ENCODE peak calls at places on chromosomes 7 and 10, in six cellular contexts. One of them, this sample, is unnamed.
A peak's percentile ranks its signal among the peaks of the same experiment; 100 is the strongest.

GRCh38 chr7:18004372-18004771 is 23.3 kb downstream of the PRPS1L1 start:
- DNase-seq in brain microvascular endothelial cell: peak; percentile 10
- DNase-seq in fibroblast of lung: peak; percentile 25
- DNase-seq in mesothelial cell of epicardium: no peak
- DNase-seq in neural crest cell: no peak
- DNase-seq in B cell: no peak
- DNase-seq in this sample: no peak

GRCh38 chr10:116139886-116140285 is 133.1 kb downstream of the GFRA1 start:
- DNase-seq in brain microvascular endothelial cell: no peak
- DNase-seq in fibroblast of lung: no peak
- DNase-seq in mesothelial cell of epicardium: no peak
- DNase-seq in neural crest cell: no peak
- DNase-seq in B cell: no peak
- DNase-seq in this sample: no peak

GRCh38 chr10:124738441-124738840 is 5.7 kb downstream of the FAM53B start:
- DNase-seq in brain microvascular endothelial cell: no peak
- DNase-seq in fibroblast of lung: no peak
- DNase-seq in mesothelial cell of epicardium: no peak
- DNase-seq in neural crest cell: no peak
- DNase-seq in B cell: no peak
- DNase-seq in this sample: no peak

GRCh38 chr7:78018541-78019456 is 220.2 kb downstream of the PHTF2 start:
- DNase-seq in brain microvascular endothelial cell: peak; percentile 14
- DNase-seq in fibroblast of lung: peak; percentile 57
- DNase-seq in mesothelial cell of epicardium: peak; percentile 39
- DNase-seq in neural crest cell: peak; percentile 20
- DNase-seq in B cell: peak; percentile 43
- DNase-seq in this sample: no peak

GRCh38 chr10:48554246-48554645 is 50.6 kb downstream of the ARHGAP22 start:
- DNase-seq in brain microvascular endothelial cell: no peak
- DNase-seq in fibroblast of lung: no peak
- DNase-seq in mesothelial cell of epicardium: no peak
- DNase-seq in neural crest cell: no peak
- DNase-seq in B cell: no peak
- DNase-seq in this sample: no peak

GRCh38 chr7:132395375-132395774 is 180.9 kb downstream of the PLXNA4 start:
- DNase-seq in brain microvascular endothelial cell: no peak
- DNase-seq in fibroblast of lung: no peak
- DNase-seq in mesothelial cell of epicardium: no peak
- DNase-seq in neural crest cell: no peak
- DNase-seq in B cell: no peak
- DNase-seq in this sample: no peak

GRCh38 chr10:83677795-83678194 is 461.5 kb upstream of the GHITM start:
- DNase-seq in brain microvascular endothelial cell: no peak
- DNase-seq in fibroblast of lung: peak; percentile 15
- DNase-seq in mesothelial cell of epicardium: no peak
- DNase-seq in neural crest cell: no peak
- DNase-seq in B cell: no peak
- DNase-seq in this sample: no peak

GRCh38 chr7:50330254-50330653 is 25.7 kb downstream of the IKZF1 start:
- DNase-seq in brain microvascular endothelial cell: no peak
- DNase-seq in fibroblast of lung: no peak
- DNase-seq in mesothelial cell of epicardium: no peak
- DNase-seq in neural crest cell: no peak
- DNase-seq in B cell: no peak
- DNase-seq in this sample: no peak

GRCh38 chr7:34165466-34165865 is 260.1 kb downstream of the BMPER start:
- DNase-seq in brain microvascular endothelial cell: no peak
- DNase-seq in fibroblast of lung: no peak
- DNase-seq in mesothelial cell of epicardium: no peak
- DNase-seq in neural crest cell: no peak
- DNase-seq in B cell: no peak
- DNase-seq in this sample: no peak

GRCh38 chr7:74475243-74475986 is 21.7 kb downstream of the GTF2IRD1 start:
- DNase-seq in brain microvascular endothelial cell: no peak
- DNase-seq in fibroblast of lung: no peak
- DNase-seq in mesothelial cell of epicardium: no peak
- DNase-seq in neural crest cell: no peak
- DNase-seq in B cell: no peak
- DNase-seq in this sample: no peak

GRCh38 chr7:24477807-24478655 is 95.2 kb upstream of the PALS2 start:
- DNase-seq in brain microvascular endothelial cell: peak; percentile 90
- DNase-seq in fibroblast of lung: peak; percentile 89
- DNase-seq in mesothelial cell of epicardium: no peak
- DNase-seq in neural crest cell: no peak
- DNase-seq in B cell: no peak
- DNase-seq in this sample: peak; percentile 43

GRCh38 chr10:17651891-17652290 is 7.9 kb downstream of the STAM start:
- DNase-seq in brain microvascular endothelial cell: no peak
- DNase-seq in fibroblast of lung: peak; percentile 58
- DNase-seq in mesothelial cell of epicardium: no peak
- DNase-seq in neural crest cell: no peak
- DNase-seq in B cell: no peak
- DNase-seq in this sample: no peak

GRCh38 chr7:7323921-7324320 is 141.6 kb downstream of the C1GALT1 start:
- DNase-seq in brain microvascular endothelial cell: no peak
- DNase-seq in fibroblast of lung: no peak
- DNase-seq in mesothelial cell of epicardium: no peak
- DNase-seq in neural crest cell: no peak
- DNase-seq in B cell: no peak
- DNase-seq in this sample: no peak

GRCh38 chr7:159144756-159145543 is at the start of gene VIPR2:
- DNase-seq in brain microvascular endothelial cell: no peak
- DNase-seq in fibroblast of lung: no peak
- DNase-seq in mesothelial cell of epicardium: no peak
- DNase-seq in neural crest cell: no peak
- DNase-seq in B cell: no peak
- DNase-seq in this sample: no peak

GRCh38 chr10:124093076-124093773 is at the start of gene CHST15:
- DNase-seq in brain microvascular endothelial cell: peak; percentile 69
- DNase-seq in fibroblast of lung: peak; percentile 77
- DNase-seq in mesothelial cell of epicardium: peak; percentile 72
- DNase-seq in neural crest cell: peak; percentile 22
- DNase-seq in B cell: peak; percentile 75
- DNase-seq in this sample: no peak

GRCh38 chr7:80127412-80128150 is 7.0 kb upstream of the GNAI1 start:
- DNase-seq in brain microvascular endothelial cell: no peak
- DNase-seq in fibroblast of lung: no peak
- DNase-seq in mesothelial cell of epicardium: no peak
- DNase-seq in neural crest cell: no peak
- DNase-seq in B cell: no peak
- DNase-seq in this sample: no peak

GRCh38 chr10:19811517-19811916 is 4.7 kb upstream of the PLXDC2 start:
- DNase-seq in brain microvascular endothelial cell: peak; percentile 41
- DNase-seq in fibroblast of lung: peak; percentile 50
- DNase-seq in mesothelial cell of epicardium: no peak
- DNase-seq in neural crest cell: no peak
- DNase-seq in B cell: no peak
- DNase-seq in this sample: no peak

GRCh38 chr10:29957887-29958330 is 101.5 kb downstream of the JCAD start:
- DNase-seq in brain microvascular endothelial cell: peak; percentile 10
- DNase-seq in fibroblast of lung: peak; percentile 84
- DNase-seq in mesothelial cell of epicardium: no peak
- DNase-seq in neural crest cell: peak; percentile 5
- DNase-seq in B cell: no peak
- DNase-seq in this sample: no peak

GRCh38 chr7:35565927-35566326 is 129.0 kb downstream of the HERPUD2 start:
- DNase-seq in brain microvascular endothelial cell: no peak
- DNase-seq in fibroblast of lung: peak; percentile 1
- DNase-seq in mesothelial cell of epicardium: no peak
- DNase-seq in neural crest cell: no peak
- DNase-seq in B cell: no peak
- DNase-seq in this sample: no peak

GRCh38 chr10:127374074-127374680 is 174.9 kb upstream of the NPS start:
- DNase-seq in brain microvascular endothelial cell: no peak
- DNase-seq in fibroblast of lung: no peak
- DNase-seq in mesothelial cell of epicardium: no peak
- DNase-seq in neural crest cell: no peak
- DNase-seq in B cell: no peak
- DNase-seq in this sample: no peak

GRCh38 chr10:7857259-7857658 is 39.0 kb downstream of the TAF3 start:
- DNase-seq in brain microvascular endothelial cell: no peak
- DNase-seq in fibroblast of lung: peak; percentile 6
- DNase-seq in mesothelial cell of epicardium: no peak
- DNase-seq in neural crest cell: no peak
- DNase-seq in B cell: no peak
- DNase-seq in this sample: no peak

GRCh38 chr10:61279400-61279799 is 173.8 kb downstream of the TMEM26 start:
- DNase-seq in brain microvascular endothelial cell: no peak
- DNase-seq in fibroblast of lung: no peak
- DNase-seq in mesothelial cell of epicardium: no peak
- DNase-seq in neural crest cell: no peak
- DNase-seq in B cell: no peak
- DNase-seq in this sample: no peak

GRCh38 chr7:28739826-28740225 is 218.3 kb downstream of the TRIL start:
- DNase-seq in brain microvascular endothelial cell: no peak
- DNase-seq in fibroblast of lung: no peak
- DNase-seq in mesothelial cell of epicardium: no peak
- DNase-seq in neural crest cell: no peak
- DNase-seq in B cell: no peak
- DNase-seq in this sample: no peak

GRCh38 chr7:116571552-116571951 is 46.7 kb downstream of the CAV1 start:
- DNase-seq in brain microvascular endothelial cell: no peak
- DNase-seq in fibroblast of lung: no peak
- DNase-seq in mesothelial cell of epicardium: no peak
- DNase-seq in neural crest cell: no peak
- DNase-seq in B cell: no peak
- DNase-seq in this sample: no peak

GRCh38 chr7:26627871-26628270 is 236.5 kb downstream of the SKAP2 start:
- DNase-seq in brain microvascular endothelial cell: no peak
- DNase-seq in fibroblast of lung: no peak
- DNase-seq in mesothelial cell of epicardium: no peak
- DNase-seq in neural crest cell: no peak
- DNase-seq in B cell: no peak
- DNase-seq in this sample: no peak

GRCh38 chr7:128205068-128205467 is 36.0 kb upstream of the LEP start:
- DNase-seq in brain microvascular endothelial cell: no peak
- DNase-seq in fibroblast of lung: no peak
- DNase-seq in mesothelial cell of epicardium: no peak
- DNase-seq in neural crest cell: no peak
- DNase-seq in B cell: no peak
- DNase-seq in this sample: no peak

GRCh38 chr10:133009218-133009954 is 67.0 kb upstream of the CFAP46 start:
- DNase-seq in brain microvascular endothelial cell: no peak
- DNase-seq in fibroblast of lung: no peak
- DNase-seq in mesothelial cell of epicardium: no peak
- DNase-seq in neural crest cell: no peak
- DNase-seq in B cell: no peak
- DNase-seq in this sample: no peak

GRCh38 chr7:118372530-118372929 is 148.0 kb downstream of the ANKRD7 start:
- DNase-seq in brain microvascular endothelial cell: no peak
- DNase-seq in fibroblast of lung: peak; percentile 68
- DNase-seq in mesothelial cell of epicardium: no peak
- DNase-seq in neural crest cell: no peak
- DNase-seq in B cell: no peak
- DNase-seq in this sample: no peak

GRCh38 chr10:23173549-23174074 is 18.5 kb upstream of the PTF1A start:
- DNase-seq in brain microvascular endothelial cell: no peak
- DNase-seq in fibroblast of lung: no peak
- DNase-seq in mesothelial cell of epicardium: no peak
- DNase-seq in neural crest cell: no peak
- DNase-seq in B cell: no peak
- DNase-seq in this sample: no peak

GRCh38 chr7:29375641-29376562 is 181.3 kb downstream of the CHN2 start:
- DNase-seq in brain microvascular endothelial cell: no peak
- DNase-seq in fibroblast of lung: no peak
- DNase-seq in mesothelial cell of epicardium: no peak
- DNase-seq in neural crest cell: no peak
- DNase-seq in B cell: no peak
- DNase-seq in this sample: no peak

GRCh38 chr7:110205899-110206298 is 885.0 kb upstream of the LRRN3 start:
- DNase-seq in brain microvascular endothelial cell: peak; percentile 6
- DNase-seq in fibroblast of lung: peak; percentile 0
- DNase-seq in mesothelial cell of epicardium: no peak
- DNase-seq in neural crest cell: no peak
- DNase-seq in B cell: no peak
- DNase-seq in this sample: no peak

DNA sequence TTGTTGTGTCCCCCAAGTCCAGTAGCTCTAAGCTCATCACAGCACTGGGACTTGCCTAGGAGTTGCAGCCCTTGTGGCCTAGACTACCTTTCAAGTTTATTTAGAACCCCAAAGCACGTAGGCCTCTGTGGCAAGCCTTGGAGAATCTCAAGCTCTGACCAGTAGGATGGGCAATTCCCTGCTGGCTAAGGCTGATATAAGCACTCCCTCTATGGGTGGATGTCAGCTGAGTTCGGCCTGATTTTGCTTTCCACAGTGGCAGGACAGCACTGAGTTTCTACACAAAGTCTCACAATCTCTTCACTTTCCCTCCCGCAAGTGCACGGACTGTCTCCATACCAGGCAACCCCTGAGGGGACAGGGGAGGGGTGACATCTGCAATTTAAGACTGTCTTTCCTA is 886.4 kb upstream of the LRRN3 start:
- DNase-seq in brain microvascular endothelial cell: peak; percentile 22
- DNase-seq in fibroblast of lung: no peak
- DNase-seq in mesothelial cell of epicardium: no peak
- DNase-seq in neural crest cell: no peak
- DNase-seq in B cell: no peak
- DNase-seq in this sample: no peak
- TF ChIP-seq CTCF in brain microvascular endothelial cell: peak; percentile 64
- TF ChIP-seq CTCF in fibroblast of lung: peak; percentile 22
- TF ChIP-seq CTCF in mesothelial cell of epicardium: no peak
- TF ChIP-seq CTCF in neural crest cell: peak; percentile 38
- TF ChIP-seq CTCF in B cell: no peak
- TF ChIP-seq CTCF in this sample: no peak

GRCh38 chr7:156778201-156778600 is 114.8 kb downstream of the LMBR1 start:
- DNase-seq in brain microvascular endothelial cell: no peak
- DNase-seq in fibroblast of lung: no peak
- DNase-seq in mesothelial cell of epicardium: no peak
- DNase-seq in neural crest cell: no peak
- DNase-seq in B cell: no peak
- DNase-seq in this sample: no peak
- TF ChIP-seq CTCF in brain microvascular endothelial cell: no peak
- TF ChIP-seq CTCF in fibroblast of lung: peak; percentile 22
- TF ChIP-seq CTCF in mesothelial cell of epicardium: no peak
- TF ChIP-seq CTCF in neural crest cell: peak; percentile 46
- TF ChIP-seq CTCF in B cell: peak; percentile 35
- TF ChIP-seq CTCF in this sample: no peak

DNA sequence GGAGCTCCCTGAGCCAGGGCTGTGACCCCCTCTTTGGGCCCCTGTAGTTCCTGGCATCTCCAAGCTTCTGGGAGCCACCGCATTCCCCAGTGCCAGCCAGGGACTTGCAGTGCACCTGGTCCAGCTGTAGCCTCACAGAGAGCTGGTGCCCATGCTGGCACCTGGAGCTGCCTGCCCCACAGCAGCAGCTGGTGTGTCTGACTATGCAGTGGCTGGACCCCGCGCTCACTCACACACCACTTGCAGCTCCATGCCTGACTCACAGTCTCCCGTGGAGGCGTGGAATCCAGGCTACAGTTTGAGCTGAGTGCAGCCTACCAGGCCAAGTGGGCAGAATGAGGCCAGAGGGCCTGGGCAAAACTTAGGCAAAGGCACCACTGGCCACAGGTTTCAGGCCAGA is 102.2 kb upstream of the NAMPT start:
- DNase-seq in brain microvascular endothelial cell: no peak
- DNase-seq in fibroblast of lung: no peak
- DNase-seq in mesothelial cell of epicardium: no peak
- DNase-seq in neural crest cell: no peak
- DNase-seq in B cell: no peak
- DNase-seq in this sample: no peak
- TF ChIP-seq CTCF in brain microvascular endothelial cell: no peak
- TF ChIP-seq CTCF in fibroblast of lung: no peak
- TF ChIP-seq CTCF in mesothelial cell of epicardium: no peak
- TF ChIP-seq CTCF in neural crest cell: no peak
- TF ChIP-seq CTCF in B cell: no peak
- TF ChIP-seq CTCF in this sample: no peak

GRCh38 chr10:131155903-131156285 is 155.6 kb downstream of the TCERG1L start:
- DNase-seq in brain microvascular endothelial cell: no peak
- DNase-seq in fibroblast of lung: no peak
- DNase-seq in mesothelial cell of epicardium: no peak
- DNase-seq in neural crest cell: no peak
- DNase-seq in B cell: no peak
- DNase-seq in this sample: no peak
- TF ChIP-seq CTCF in brain microvascular endothelial cell: no peak
- TF ChIP-seq CTCF in fibroblast of lung: no peak
- TF ChIP-seq CTCF in mesothelial cell of epicardium: no peak
- TF ChIP-seq CTCF in neural crest cell: no peak
- TF ChIP-seq CTCF in B cell: no peak
- TF ChIP-seq CTCF in this sample: no peak

This sample was measured in AG09319.